ENCODE peak calls at places on chromosomes 2 and 18, in ten cellular contexts. G is A549, U is GM12891, X is uterus, K is esophagus squamous epithelium, Q is ovary, F is stomach, J is NB4, T is breast epithelium, Z is heart left ventricle. I is an unnamed sample.
A peak's percentile ranks its signal among the peaks of the same experiment; 100 is the strongest.

GRCh38 chr2:42878581-42878980 is 86.2 kb upstream of the HAAO start:
- DNase-seq in G (no peak), U (peak; percentile 44), X (no peak), K (no peak), Q (no peak), F (no peak), J (no peak), T (no peak), Z (no peak), I (no peak)

GRCh38 chr18:56289381-56289780 is 349.0 kb downstream of the TXNL1 start:
- DNase-seq in G (no peak), U (no peak), X (no peak), K (no peak), Q (no peak), F (no peak), J (no peak), T (no peak), Z (no peak), I (no peak)

GRCh38 chr2:112048887-112049286 is 6.2 kb upstream of the TMEM87B start:
- DNase-seq in G (peak; percentile 65), U (no peak), X (no peak), K (no peak), Q (no peak), F (no peak), J (peak; percentile 78), T (no peak), Z (no peak), I (peak; percentile 42)

GRCh38 chr18:12159446-12159845 is 65.8 kb downstream of the ANKRD62 start:
- DNase-seq in G (peak; percentile 0), U (no peak), X (no peak), K (no peak), Q (no peak), F (no peak), J (no peak), T (no peak), Z (no peak), I (no peak)

GRCh38 chr18:66219817-66220216 is 384.1 kb downstream of the CDH19 start:
- DNase-seq in G (no peak), U (no peak), X (no peak), K (no peak), Q (no peak), F (no peak), J (no peak), T (no peak), Z (no peak), I (no peak)

GRCh38 chr2:238513346-238513745 is 86.6 kb downstream of the ASB1 start:
- DNase-seq in G (peak; percentile 64), U (peak; percentile 66), X (no peak), K (no peak), Q (no peak), F (no peak), J (peak; percentile 62), T (no peak), Z (no peak), I (no peak)

GRCh38 chr2:229511524-229511923 is 202.8 kb downstream of the DNER start:
- DNase-seq in G (no peak), U (no peak), X (no peak), K (no peak), Q (no peak), F (no peak), J (no peak), T (no peak), Z (no peak), I (no peak)

GRCh38 chr2:218988650-218989049 is 3.7 kb upstream of the FEV start:
- DNase-seq in G (no peak), U (no peak), X (no peak), K (no peak), Q (no peak), F (no peak), J (no peak), T (no peak), Z (no peak), I (no peak)

GRCh38 chr2:174829550-174829949 is 65.3 kb upstream of the CHRNA1 start:
- DNase-seq in G (no peak), U (no peak), X (no peak), K (no peak), Q (no peak), F (no peak), J (no peak), T (no peak), Z (no peak), I (no peak)
- TF ChIP-seq POLR2A in G (no peak), U (no peak), X (no peak), K (no peak), Q (no peak), F (no peak), J (no peak), T (no peak), Z (no peak), I (no peak)

GRCh38 chr2:150473767-150474166 is 13.7 kb downstream of the RND3 start:
- DNase-seq in G (no peak), U (no peak), X (no peak), K (no peak), Q (no peak), F (no peak), J (no peak), T (no peak), Z (no peak), I (no peak)

GRCh38 chr2:150472122-150472899 is 15.2 kb downstream of the RND3 start:
- DNase-seq in G (peak; percentile 83), U (no peak), X (peak; percentile 35), K (no peak), Q (no peak), F (peak; percentile 39), J (peak; percentile 23), T (no peak), Z (peak; percentile 59), I (peak; percentile 19)

GRCh38 chr2:150475479-150476212 is 11.8 kb downstream of the RND3 start:
- DNase-seq in G (no peak), U (no peak), X (no peak), K (no peak), Q (no peak), F (no peak), J (no peak), T (no peak), Z (no peak), I (no peak)

GRCh38 chr2:150476213-150476740 is 11.2 kb downstream of the RND3 start:
- DNase-seq in G (no peak), U (no peak), X (no peak), K (no peak), Q (no peak), F (no peak), J (no peak), T (no peak), Z (no peak), I (no peak)

DNA sequence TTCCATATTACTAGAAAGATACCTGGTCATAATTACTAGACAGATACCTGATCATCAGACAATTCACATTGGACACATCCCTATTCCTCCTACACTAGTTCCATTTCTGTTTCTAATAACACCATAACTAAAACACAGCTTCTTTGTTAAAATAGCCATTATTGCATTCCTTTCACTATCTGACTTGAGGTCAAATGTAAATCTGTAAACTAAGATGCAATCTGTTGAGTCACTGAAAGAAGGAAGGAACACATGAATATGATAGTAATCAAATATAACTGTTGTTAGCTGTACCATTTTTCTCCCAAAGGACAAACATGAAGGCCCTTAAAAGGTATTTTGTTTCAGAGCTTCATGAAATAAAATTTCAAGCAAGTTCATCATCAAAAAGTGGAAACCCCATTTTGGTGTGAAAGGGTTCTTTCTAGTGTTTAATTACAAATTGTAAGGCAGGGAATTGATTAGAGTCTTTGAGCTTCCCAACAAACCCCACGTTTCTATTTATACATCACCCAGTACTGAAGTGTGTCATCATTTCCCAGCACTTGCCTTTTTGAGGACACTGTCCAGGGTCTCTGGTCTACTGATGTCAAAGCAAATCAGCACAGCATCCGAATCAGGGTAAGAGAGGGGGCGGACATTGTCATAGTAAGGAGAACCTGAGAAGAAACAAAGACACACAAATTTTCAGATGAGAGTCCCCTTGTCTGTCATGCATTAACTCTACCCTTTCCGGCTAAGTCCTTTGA is 13.0 kb downstream of the RND3 start:
- DNase-seq in G (no peak), U (no peak), X (no peak), K (no peak), Q (no peak), F (no peak), J (no peak), T (no peak), Z (no peak), I (no peak)
- TF ChIP-seq POLR2A in G (no peak), U (no peak), X (no peak), K (no peak), Q (no peak), F (no peak), J (no peak), T (no peak), Z (no peak), I (no peak)

DNA sequence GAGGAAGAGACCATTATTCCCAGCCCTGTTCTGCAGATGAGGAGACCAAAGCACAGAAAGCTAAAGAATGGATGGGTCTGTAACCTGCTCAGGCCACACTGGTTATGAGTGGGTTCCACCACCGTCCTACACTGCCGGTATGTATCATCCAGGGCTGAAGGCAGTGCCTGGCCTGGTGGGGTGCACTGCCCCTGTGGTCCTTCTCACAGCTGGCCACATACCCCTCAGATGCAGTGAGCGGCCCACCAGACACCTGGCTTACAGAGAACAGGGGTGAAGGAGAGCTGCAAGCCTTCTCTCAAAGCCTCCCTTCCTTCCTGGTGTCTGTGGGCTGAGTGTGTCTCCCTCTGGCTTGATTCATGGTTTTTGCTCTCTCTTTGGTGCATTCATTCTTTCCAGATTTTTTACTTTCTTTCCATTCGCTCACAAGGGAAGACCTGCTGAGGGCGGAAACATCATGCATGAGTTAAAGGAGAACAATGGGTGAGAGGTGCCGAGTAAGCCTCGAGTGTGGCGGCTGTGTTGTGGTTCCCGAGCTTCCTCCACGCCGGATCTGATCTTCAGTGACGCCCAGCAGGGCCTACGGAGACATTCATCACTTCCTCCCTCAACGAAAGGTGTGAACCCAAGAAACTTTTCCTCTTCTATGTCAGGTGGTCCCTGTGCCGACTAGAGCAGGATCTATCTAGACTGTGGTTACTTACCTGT is 62.1 kb upstream of the REL start:
- DNase-seq in G (no peak), U (no peak), X (no peak), K (no peak), Q (no peak), F (peak; percentile 41), J (no peak), T (peak; percentile 22), Z (no peak), I (no peak)
- TF ChIP-seq POLR2A in G (no peak), U (no peak), X (no peak), K (no peak), Q (no peak), F (no peak), J (no peak), T (no peak), Z (no peak), I (no peak)

GRCh38 chr2:200750323-200750910 is 61.3 kb upstream of the BZW1 start:
- DNase-seq in G (no peak), U (no peak), X (no peak), K (no peak), Q (no peak), F (no peak), J (no peak), T (no peak), Z (no peak), I (no peak)

GRCh38 chr2:200749631-200750322 is 61.9 kb upstream of the BZW1 start:
- DNase-seq in G (no peak), U (no peak), X (no peak), K (no peak), Q (no peak), F (no peak), J (peak; percentile 22), T (no peak), Z (no peak), I (no peak)

GRCh38 chr2:200747668-200748618 is 63.8 kb upstream of the BZW1 start:
- DNase-seq in G (peak; percentile 94), U (no peak), X (no peak), K (no peak), Q (no peak), F (no peak), J (no peak), T (no peak), Z (no peak), I (no peak)

GRCh38 chr2:200746301-200746700 is 65.4 kb upstream of the BZW1 start:
- DNase-seq in G (no peak), U (no peak), X (no peak), K (no peak), Q (no peak), F (no peak), J (no peak), T (no peak), Z (no peak), I (no peak)

DNA sequence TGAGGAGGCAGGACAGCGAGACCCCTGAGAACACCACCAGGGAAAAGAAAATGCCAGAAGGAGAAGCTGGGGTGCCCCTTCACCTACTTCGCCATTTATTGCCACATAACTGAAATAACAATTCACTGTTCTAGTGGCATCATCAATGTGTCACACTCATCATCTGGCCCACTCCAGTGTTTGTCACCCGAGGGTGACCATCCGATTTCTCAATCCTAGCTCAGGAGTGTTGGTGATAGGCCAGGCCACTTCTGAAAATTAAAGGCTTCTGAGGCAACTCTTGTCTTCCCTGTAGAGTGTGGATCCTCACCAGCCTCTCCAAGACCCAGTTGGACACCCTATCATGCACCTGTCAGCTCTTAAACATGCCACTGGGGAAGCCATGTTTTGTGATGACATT is 62.9 kb upstream of the BZW1 start:
- DNase-seq in G (no peak), U (no peak), X (no peak), K (no peak), Q (no peak), F (no peak), J (peak; percentile 18), T (no peak), Z (no peak), I (no peak)
- TF ChIP-seq POLR2A in G (no peak), U (no peak), X (no peak), K (no peak), Q (no peak), F (no peak), J (no peak), T (no peak), Z (no peak), I (no peak)